ENCODE peak calls at places on chromosomes 1 and 21, in six cellular contexts. D, H, E, I, O and Y are unnamed samples.

GRCh38 chr1:98316286-98316685 is 345.2 kb upstream of the SNX7 start:
- DNase-seq in D (no peak), H (no peak), E (peak), I (no peak), O (no peak), Y (no peak)

GRCh38 chr1:16067127-16067768 is 6.2 kb downstream of the FAM131C start:
- DNase-seq in D (peak), H (no peak), E (no peak), I (peak), O (no peak), Y (no peak)

GRCh38 chr21:15343066-15343465 is 278.3 kb upstream of the NRIP1 start:
- DNase-seq in D (no peak), H (no peak), E (no peak), I (no peak), O (no peak), Y (no peak)

GRCh38 chr1:215595231-215595630 is 28.1 kb downstream of the KCTD3 start:
- DNase-seq in D (no peak), H (no peak), E (no peak), I (no peak), O (no peak), Y (no peak)

GRCh38 chr1:99496067-99496466 is 149.8 kb upstream of the PALMD start:
- DNase-seq in D (no peak), H (no peak), E (no peak), I (no peak), O (no peak), Y (no peak)

GRCh38 chr1:14757260-14757625 is 158.8 kb downstream of the KAZN start:
- DNase-seq in D (no peak), H (no peak), E (no peak), I (no peak), O (no peak), Y (no peak)

GRCh38 chr1:39491146-39491921 is at the start of gene BMP8A:
- DNase-seq in D (peak), H (no peak), E (no peak), I (peak), O (peak), Y (no peak)

GRCh38 chr1:3152143-3152542 is 83.1 kb downstream of the PRDM16 start:
- DNase-seq in D (no peak), H (no peak), E (no peak), I (no peak), O (no peak), Y (no peak)

GRCh38 chr1:55381491-55381890 is 166.3 kb upstream of the USP24 start:
- DNase-seq in D (no peak), H (no peak), E (no peak), I (no peak), O (no peak), Y (no peak)

GRCh38 chr21:41758550-41758949 is 8.3 kb downstream of the RIPK4 start:
- DNase-seq in D (peak), H (no peak), E (no peak), I (no peak), O (no peak), Y (no peak)

GRCh38 chr1:185556551-185556950 is 177.6 kb upstream of the HMCN1 start:
- DNase-seq in D (no peak), H (no peak), E (no peak), I (no peak), O (no peak), Y (no peak)

GRCh38 chr1:234186037-234186688 is 187.1 kb upstream of the COA6 start:
- DNase-seq in D (no peak), H (no peak), E (no peak), I (no peak), O (no peak), Y (no peak)

GRCh38 chr1:52629021-52629643 is 3.8 kb upstream of the SHISAL2A start:
- DNase-seq in D (no peak), H (no peak), E (peak), I (peak), O (no peak), Y (no peak)

GRCh38 chr1:15101112-15101760 is 52.3 kb upstream of the TMEM51 start:
- DNase-seq in D (no peak), H (no peak), E (no peak), I (no peak), O (no peak), Y (no peak)

GRCh38 chr1:216447898-216448568 is 24.8 kb upstream of the USH2A start:
- DNase-seq in D (no peak), H (no peak), E (no peak), I (no peak), O (no peak), Y (no peak)

GRCh38 chr1:187474266-187474665 is 645.5 kb downstream of the PLA2G4A start:
- DNase-seq in D (no peak), H (no peak), E (no peak), I (no peak), O (no peak), Y (no peak)

GRCh38 chr1:2783435-2784397 is 17.8 kb downstream of the TTC34 start:
- DNase-seq in D (no peak), H (peak), E (no peak), I (no peak), O (no peak), Y (no peak)

GRCh38 chr21:37623689-37624088 is 257.1 kb downstream of the DYRK1A start:
- DNase-seq in D (no peak), H (no peak), E (no peak), I (no peak), O (no peak), Y (no peak)

GRCh38 chr1:111768625-111769024 is 12.9 kb downstream of the DDX20 start:
- DNase-seq in D (no peak), H (no peak), E (no peak), I (no peak), O (no peak), Y (no peak)

GRCh38 chr1:9537863-9538668 is 1.2 kb upstream of the SLC25A33 start:
- DNase-seq in D (peak), H (peak), E (no peak), I (no peak), O (no peak), Y (no peak)

GRCh38 chr1:41241748-41242644 is at the start of gene SCMH1:
- DNase-seq in D (peak), H (peak), E (peak), I (peak), O (peak), Y (no peak)

GRCh38 chr1:33634806-33635205 is 162.4 kb downstream of the ZSCAN20 start:
- DNase-seq in D (peak), H (no peak), E (peak), I (peak), O (no peak), Y (no peak)

GRCh38 chr1:9249534-9250335 is 15.2 kb downstream of the H6PD start:
- DNase-seq in D (peak), H (peak), E (peak), I (peak), O (peak), Y (no peak)

GRCh38 chr1:114345930-114346479 is 165.0 kb downstream of the TRIM33 start:
- DNase-seq in D (no peak), H (no peak), E (no peak), I (peak), O (no peak), Y (no peak)

GRCh38 chr1:112722601-112723510 is 7.7 kb upstream of the PPM1J start:
- DNase-seq in D (no peak), H (no peak), E (peak), I (peak), O (no peak), Y (no peak)

GRCh38 chr21:40516336-40516735 is 330.6 kb downstream of the DSCAM start:
- DNase-seq in D (no peak), H (no peak), E (peak), I (peak), O (no peak), Y (no peak)

GRCh38 chr1:151058682-151059341 is 610 bp downstream of the CDC42SE1 start:
- DNase-seq in D (peak), H (peak), E (no peak), I (peak), O (no peak), Y (no peak)

GRCh38 chr1:226041419-226041818 is 21.1 kb upstream of the H3-3A start:
- DNase-seq in D (no peak), H (no peak), E (no peak), I (no peak), O (no peak), Y (no peak)

GRCh38 chr1:62288669-62289068 is 30.6 kb downstream of the KANK4 start:
- DNase-seq in D (no peak), H (no peak), E (no peak), I (no peak), O (no peak), Y (no peak)

GRCh38 chr1:228408869-228409805 is 2.5 kb upstream of the TRIM11 start:
- DNase-seq in D (no peak), H (no peak), E (no peak), I (no peak), O (no peak), Y (no peak)

GRCh38 chr1:183363967-183364366 is 54.2 kb downstream of the NMNAT2 start:
- DNase-seq in D (no peak), H (no peak), E (peak), I (no peak), O (no peak), Y (no peak)

GRCh38 chr1:1299686-1300351 is 7.9 kb downstream of the ACAP3 start:
- DNase-seq in D (no peak), H (no peak), E (no peak), I (peak), O (no peak), Y (no peak)

GRCh38 chr21:32520885-32521735 is 64.2 kb downstream of the TCP10L start:
- DNase-seq in D (peak), H (peak), E (peak), I (no peak), O (no peak), Y (no peak)
- TF ChIP-seq POLR2AphosphoS5 in D (peak), H (peak), E (no peak), I (no peak), O (no peak), Y (no peak)

GRCh38 chr1:110120960-110121561 is 8.8 kb downstream of the UBL4B start:
- DNase-seq in D (no peak), H (no peak), E (no peak), I (no peak), O (no peak), Y (no peak)

GRCh38 chr1:110123224-110123623 is 11.0 kb downstream of the UBL4B start:
- DNase-seq in D (no peak), H (no peak), E (no peak), I (no peak), O (no peak), Y (no peak)

GRCh38 chr1:110118636-110119396 is 6.6 kb downstream of the UBL4B start:
- DNase-seq in D (no peak), H (no peak), E (no peak), I (no peak), O (no peak), Y (no peak)

GRCh38 chr1:110114784-110115183 is 2.5 kb downstream of the UBL4B start:
- DNase-seq in D (no peak), H (no peak), E (no peak), I (no peak), O (no peak), Y (no peak)

DNA sequence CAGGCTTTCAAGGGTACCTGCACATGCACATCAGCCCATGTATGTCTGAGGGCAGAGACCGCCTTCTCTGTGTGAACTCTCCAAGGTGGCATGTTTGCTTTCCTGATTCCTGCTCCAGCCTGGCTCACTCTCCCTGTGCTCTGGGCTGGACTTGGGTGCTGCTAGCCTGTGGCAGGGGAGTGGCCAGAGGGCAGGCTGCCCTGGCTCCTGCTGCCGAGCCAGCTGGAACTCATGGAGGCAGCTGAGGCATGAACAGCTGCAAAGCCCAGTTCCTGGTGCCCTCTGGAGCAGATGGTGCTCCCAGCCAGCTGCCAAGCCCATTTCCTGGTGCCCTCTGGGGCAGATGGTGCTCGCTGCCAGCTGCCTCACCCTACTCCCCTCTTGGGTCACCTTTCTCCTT is 7.6 kb downstream of the UBL4B start:
- DNase-seq in D (peak), H (no peak), E (no peak), I (no peak), O (no peak), Y (no peak)
- TF ChIP-seq POLR2AphosphoS5 in D (peak), H (no peak), E (no peak), I (no peak), O (no peak), Y (no peak)

DNA sequence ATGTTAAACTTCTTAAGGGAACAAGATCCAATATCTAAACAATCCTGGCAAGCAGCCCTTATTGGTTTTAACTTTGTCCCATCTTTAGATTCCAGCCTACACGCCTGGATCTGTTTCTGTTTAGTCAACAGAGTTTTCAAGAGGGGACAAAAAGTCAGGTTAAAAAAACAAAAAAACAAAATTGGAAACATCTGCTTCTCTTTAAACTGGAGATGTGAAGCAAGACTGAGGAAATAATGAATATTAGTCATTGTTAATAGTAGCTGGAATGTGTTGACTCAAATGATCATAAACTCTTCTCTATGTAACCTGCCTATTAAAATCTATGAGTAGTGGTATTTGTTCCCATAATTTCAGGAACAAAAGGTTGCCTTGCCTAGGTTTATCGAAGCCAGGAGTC is 55.0 kb downstream of the NID1 start:
- DNase-seq in D (no peak), H (no peak), E (no peak), I (no peak), O (no peak), Y (no peak)
- TF ChIP-seq POLR2AphosphoS5 in D (no peak), H (no peak), E (no peak), I (no peak), O (no peak), Y (no peak)

DNA sequence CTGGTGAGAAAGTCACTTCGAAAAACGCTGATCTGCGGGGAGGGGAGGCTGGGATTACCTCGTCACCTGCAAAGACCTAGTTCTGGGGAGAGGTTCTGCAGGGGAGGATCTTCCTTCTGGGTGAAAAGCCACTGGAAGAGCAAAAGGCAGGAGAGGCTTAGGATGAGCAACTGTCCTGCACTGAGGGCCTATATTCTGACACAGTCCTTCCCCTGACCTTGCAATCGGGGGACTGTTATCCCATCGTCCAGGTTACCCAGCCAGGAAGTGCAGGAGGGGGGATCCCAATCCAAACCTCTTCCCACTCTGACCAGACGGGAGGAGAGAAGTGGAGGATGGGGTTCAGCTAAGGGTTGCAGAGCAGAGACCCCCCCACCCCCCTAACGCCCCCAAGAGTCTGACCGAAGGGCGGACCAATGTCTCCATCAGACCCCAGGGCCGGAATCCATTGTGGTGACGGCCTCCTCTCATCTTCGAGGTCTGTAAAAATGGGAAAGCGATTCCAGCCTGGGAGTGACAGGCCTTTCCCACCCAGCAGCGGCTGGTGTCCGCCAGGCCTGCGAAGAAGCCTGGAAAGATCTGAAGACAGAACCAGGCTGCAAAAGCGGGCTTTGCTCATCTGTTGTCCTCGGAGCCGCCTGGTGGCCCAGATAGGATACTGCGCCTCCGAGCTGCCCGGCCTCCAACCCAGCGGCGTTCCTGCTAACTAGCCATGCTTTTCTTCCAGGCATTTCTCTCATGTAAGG is 1.6 kb upstream of the DHRS3 start:
- DNase-seq in D (peak), H (peak), E (peak), I (peak), O (peak), Y (peak)
- TF ChIP-seq POLR2AphosphoS5 in D (peak), H (peak), E (no peak), I (no peak), O (no peak), Y (no peak)

DNA sequence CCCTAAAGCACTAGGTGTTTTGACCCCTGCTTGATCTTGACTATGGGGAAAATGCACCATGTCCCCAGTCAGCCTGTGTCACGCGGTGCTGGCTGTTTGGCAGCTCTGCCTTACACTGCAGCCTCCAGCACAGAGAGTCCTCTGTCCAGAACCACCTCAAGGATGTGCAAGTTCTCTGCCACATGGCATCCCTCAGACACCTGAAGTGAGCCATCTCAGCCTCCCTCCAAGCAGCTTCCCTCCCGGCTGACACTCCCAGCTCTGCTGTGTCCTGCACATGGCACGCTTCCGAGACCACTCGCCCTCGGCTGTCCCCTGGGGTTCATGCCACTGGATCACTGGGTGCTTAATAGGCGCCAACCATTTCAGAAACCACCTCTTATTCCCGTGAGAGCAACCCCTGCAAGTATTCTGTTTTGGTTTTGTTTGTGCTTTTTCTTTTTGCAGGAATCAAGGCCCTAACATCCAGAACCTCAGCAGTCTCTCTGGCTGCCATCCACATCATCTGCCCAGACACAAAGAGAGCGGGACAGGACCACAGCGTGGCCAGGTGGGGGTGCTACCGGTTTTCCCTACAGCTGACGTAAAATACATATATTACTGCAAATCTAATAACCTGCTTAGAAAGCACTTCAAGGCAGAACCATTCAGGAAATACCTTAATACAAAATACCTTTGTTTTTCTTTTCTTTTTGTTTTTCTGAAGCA is 45.7 kb downstream of the CAPZB start:
- DNase-seq in D (no peak), H (peak), E (no peak), I (peak), O (no peak), Y (no peak)
- TF ChIP-seq POLR2AphosphoS5 in D (no peak), H (no peak), E (no peak), I (no peak), O (no peak), Y (no peak)

GRCh38 chr1:167137285-167138192 is 43.7 kb downstream of the STYXL2 start:
- DNase-seq in D (no peak), H (no peak), E (no peak), I (no peak), O (no peak), Y (no peak)
- TF ChIP-seq POLR2AphosphoS5 in D (no peak), H (no peak), E (no peak), I (no peak), O (no peak), Y (no peak)